ENCODE peak calls at places on chromosome 21, in four cellular contexts. W, U, K and J are unnamed samples.

GRCh38 chr21:42376338-42376982 is 10.1 kb upstream of the TFF1 start:
- DNase-seq in W (no peak), U (no peak), K (no peak), J (no peak)

GRCh38 chr21:18986197-18986596 is 582.6 kb upstream of the TMPRSS15 start:
- DNase-seq in W (peak), U (no peak), K (no peak), J (no peak)

GRCh38 chr21:21973806-21974205 is 975.6 kb downstream of the NCAM2 start:
- DNase-seq in W (no peak), U (no peak), K (no peak), J (peak)

GRCh38 chr21:40335689-40336088 is 468.5 kb downstream of the PCP4 start:
- DNase-seq in W (no peak), U (no peak), K (no peak), J (no peak)

GRCh38 chr21:45406801-45407628 is 2.0 kb downstream of the COL18A1 start:
- DNase-seq in W (no peak), U (no peak), K (no peak), J (peak)

GRCh38 chr21:25862596-25862995 is 127.8 kb downstream of the GABPA start:
- DNase-seq in W (peak), U (peak), K (no peak), J (no peak)

GRCh38 chr21:32794643-32795042 is 23.1 kb upstream of the PAXBP1 start:
- DNase-seq in W (no peak), U (no peak), K (no peak), J (peak)

GRCh38 chr21:39193380-39193779 is 10.1 kb upstream of the PSMG1 start:
- DNase-seq in W (no peak), U (no peak), K (no peak), J (no peak)

GRCh38 chr21:45791562-45792418 is 148.3 kb downstream of the PCBP3 start:
- DNase-seq in W (no peak), U (no peak), K (no peak), J (peak)